ENCODE peak calls at places on chromosomes 16 and 17, in ten cellular contexts. One of them, this sample, is unnamed. For H3K36me3, the result is how much of the 10 kb centered on the place peaks cover.

GRCh38 chr17:3724373-3725077 is 822 bp downstream of the HASPIN start:
- DNase-seq in heart left ventricle: no peak
- DNase-seq in brain microvascular endothelial cell: no peak
- DNase-seq in CD8-positive, alpha-beta T cell: no peak
- DNase-seq in esophagus muscularis mucosa: no peak
- DNase-seq in cardiac muscle cell: peak
- DNase-seq in heart right ventricle: no peak
- DNase-seq in PC-9: no peak
- DNase-seq in left ventricle myocardium inferior: no peak
- DNase-seq in mucosa of descending colon: no peak
- DNase-seq in this sample: peak

GRCh38 chr17:41026668-41027471 is at the start of gene KRTAP1-5:
- DNase-seq in heart left ventricle: peak
- DNase-seq in brain microvascular endothelial cell: peak
- DNase-seq in CD8-positive, alpha-beta T cell: no peak
- DNase-seq in esophagus muscularis mucosa: no peak
- DNase-seq in cardiac muscle cell: no peak
- DNase-seq in heart right ventricle: no peak
- DNase-seq in PC-9: no peak
- DNase-seq in left ventricle myocardium inferior: no peak
- DNase-seq in mucosa of descending colon: no peak
- DNase-seq in this sample: no peak

GRCh38 chr16:88459366-88460055 is 6.4 kb downstream of the ZFPM1 start:
- DNase-seq in heart left ventricle: no peak
- DNase-seq in brain microvascular endothelial cell: no peak
- DNase-seq in CD8-positive, alpha-beta T cell: no peak
- DNase-seq in esophagus muscularis mucosa: no peak
- DNase-seq in cardiac muscle cell: no peak
- DNase-seq in heart right ventricle: no peak
- DNase-seq in PC-9: no peak
- DNase-seq in left ventricle myocardium inferior: no peak
- DNase-seq in mucosa of descending colon: no peak
- DNase-seq in this sample: no peak

GRCh38 chr16:14331020-14331419 is 259.9 kb downstream of the MRTFB start:
- DNase-seq in heart left ventricle: no peak
- DNase-seq in brain microvascular endothelial cell: no peak
- DNase-seq in CD8-positive, alpha-beta T cell: no peak
- DNase-seq in esophagus muscularis mucosa: no peak
- DNase-seq in cardiac muscle cell: no peak
- DNase-seq in heart right ventricle: no peak
- DNase-seq in PC-9: no peak
- DNase-seq in left ventricle myocardium inferior: no peak
- DNase-seq in mucosa of descending colon: no peak
- DNase-seq in this sample: no peak

GRCh38 chr16:88289549-88290344 is 93.0 kb upstream of the ZNF469 start:
- DNase-seq in heart left ventricle: no peak
- DNase-seq in brain microvascular endothelial cell: no peak
- DNase-seq in CD8-positive, alpha-beta T cell: no peak
- DNase-seq in esophagus muscularis mucosa: no peak
- DNase-seq in cardiac muscle cell: no peak
- DNase-seq in heart right ventricle: no peak
- DNase-seq in PC-9: no peak
- DNase-seq in left ventricle myocardium inferior: peak
- DNase-seq in mucosa of descending colon: no peak
- DNase-seq in this sample: no peak

GRCh38 chr16:3076577-3076976 is 11.1 kb downstream of the IL32 start:
- DNase-seq in heart left ventricle: no peak
- DNase-seq in brain microvascular endothelial cell: no peak
- DNase-seq in CD8-positive, alpha-beta T cell: no peak
- DNase-seq in esophagus muscularis mucosa: no peak
- DNase-seq in cardiac muscle cell: no peak
- DNase-seq in heart right ventricle: no peak
- DNase-seq in PC-9: no peak
- DNase-seq in left ventricle myocardium inferior: no peak
- DNase-seq in mucosa of descending colon: no peak
- DNase-seq in this sample: no peak

GRCh38 chr17:2710075-2710803 is 1.3 kb downstream of the CLUH start:
- DNase-seq in heart left ventricle: no peak
- DNase-seq in brain microvascular endothelial cell: no peak
- DNase-seq in CD8-positive, alpha-beta T cell: no peak
- DNase-seq in esophagus muscularis mucosa: no peak
- DNase-seq in cardiac muscle cell: no peak
- DNase-seq in heart right ventricle: no peak
- DNase-seq in PC-9: no peak
- DNase-seq in left ventricle myocardium inferior: no peak
- DNase-seq in mucosa of descending colon: no peak
- DNase-seq in this sample: peak

GRCh38 chr17:77887110-77887463 is 71.4 kb upstream of the TNRC6C start:
- DNase-seq in heart left ventricle: no peak
- DNase-seq in brain microvascular endothelial cell: no peak
- DNase-seq in CD8-positive, alpha-beta T cell: no peak
- DNase-seq in esophagus muscularis mucosa: no peak
- DNase-seq in cardiac muscle cell: no peak
- DNase-seq in heart right ventricle: no peak
- DNase-seq in PC-9: no peak
- DNase-seq in left ventricle myocardium inferior: no peak
- DNase-seq in mucosa of descending colon: no peak
- DNase-seq in this sample: no peak

GRCh38 chr17:13510062-13510461 is 91.7 kb downstream of the HS3ST3A1 start:
- DNase-seq in heart left ventricle: no peak
- DNase-seq in brain microvascular endothelial cell: no peak
- DNase-seq in CD8-positive, alpha-beta T cell: no peak
- DNase-seq in esophagus muscularis mucosa: no peak
- DNase-seq in cardiac muscle cell: peak
- DNase-seq in heart right ventricle: no peak
- DNase-seq in PC-9: no peak
- DNase-seq in left ventricle myocardium inferior: no peak
- DNase-seq in mucosa of descending colon: no peak
- DNase-seq in this sample: no peak

DNA sequence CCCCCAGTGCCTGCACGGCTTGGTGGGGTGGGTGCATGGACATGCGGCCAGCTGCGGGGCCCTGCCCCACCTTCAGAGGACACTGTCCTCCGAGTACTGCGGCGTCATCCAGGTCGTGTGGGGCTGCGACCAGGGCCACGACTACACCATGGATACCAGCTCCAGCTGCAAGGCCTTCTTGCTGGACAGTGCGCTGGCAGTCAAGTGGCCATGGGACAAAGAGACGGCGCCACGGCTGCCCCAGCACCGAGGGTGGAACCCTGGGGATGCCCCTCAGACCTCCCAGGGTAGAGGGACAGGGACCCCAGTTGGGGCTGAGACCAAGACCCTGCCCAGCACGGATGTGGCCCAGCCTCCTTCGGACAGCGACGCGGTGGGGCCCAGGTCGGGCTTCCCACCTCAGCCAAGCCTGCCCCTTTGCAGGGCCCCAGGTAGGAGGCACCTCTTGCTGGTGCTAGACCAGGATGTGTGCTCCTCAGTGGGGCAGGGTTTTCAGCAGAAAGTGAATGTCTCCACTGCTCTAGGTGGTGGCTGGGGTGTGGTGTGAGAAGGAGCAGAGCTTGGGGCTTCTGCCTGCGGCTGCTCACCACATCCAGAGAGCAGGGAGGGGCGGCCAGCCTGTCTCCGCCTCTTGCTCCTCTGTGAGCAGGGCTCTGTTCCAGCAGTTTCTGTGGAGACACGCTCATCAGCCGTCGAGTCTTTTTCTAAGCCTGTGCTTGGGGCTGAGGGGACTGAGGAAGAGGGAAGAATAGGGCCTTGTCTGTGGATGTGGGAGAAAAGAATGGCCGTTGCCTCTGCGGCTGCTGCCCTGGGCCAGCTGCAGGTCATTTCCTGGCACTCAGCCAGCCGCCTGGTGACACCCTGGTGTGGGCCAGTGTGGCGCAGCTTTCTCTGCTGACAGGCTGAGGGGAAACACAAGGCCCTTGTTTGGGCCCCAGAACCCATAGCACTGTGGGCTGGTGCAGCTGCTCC is 2.2 kb downstream of the ZNF276 start:
- DNase-seq in heart left ventricle: no peak
- DNase-seq in brain microvascular endothelial cell: no peak
- DNase-seq in CD8-positive, alpha-beta T cell: peak
- DNase-seq in esophagus muscularis mucosa: no peak
- DNase-seq in cardiac muscle cell: no peak
- DNase-seq in heart right ventricle: peak
- DNase-seq in PC-9: no peak
- DNase-seq in left ventricle myocardium inferior: peak
- DNase-seq in mucosa of descending colon: peak
- DNase-seq in this sample: no peak
- TF ChIP-seq CTCF in heart left ventricle: no peak
- TF ChIP-seq CTCF in brain microvascular endothelial cell: no peak
- TF ChIP-seq CTCF in CD8-positive, alpha-beta T cell: no peak
- TF ChIP-seq CTCF in esophagus muscularis mucosa: no peak
- TF ChIP-seq CTCF in cardiac muscle cell: no peak
- TF ChIP-seq CTCF in heart right ventricle: no peak
- TF ChIP-seq CTCF in PC-9: no peak
- TF ChIP-seq CTCF in left ventricle myocardium inferior: no peak
- TF ChIP-seq CTCF in mucosa of descending colon: no peak
- TF ChIP-seq CTCF in this sample: no peak

DNA sequence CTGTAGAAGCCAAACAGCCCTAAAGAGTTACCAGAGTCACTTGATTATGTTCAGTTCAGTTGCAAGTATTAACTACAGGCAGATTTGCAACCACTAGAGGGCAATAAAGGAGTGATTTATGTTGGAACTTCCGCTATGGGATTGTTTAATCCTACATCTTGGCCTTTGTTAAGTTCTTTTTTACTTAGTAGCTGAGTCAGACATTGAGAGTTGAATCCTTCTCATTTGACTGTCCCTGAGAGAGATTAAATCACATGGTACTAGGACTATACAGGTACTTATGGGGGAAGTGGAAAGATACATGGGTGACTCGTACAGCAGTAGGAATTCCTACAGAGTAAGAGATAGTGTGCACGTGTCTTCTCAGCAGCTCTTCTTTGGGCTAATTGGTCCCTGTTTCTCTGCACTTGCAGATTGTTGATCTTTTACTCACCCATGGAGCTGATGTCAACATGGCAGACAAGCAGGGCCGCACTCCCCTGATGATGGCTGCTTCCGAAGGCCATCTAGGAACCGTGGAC is 40.3 kb downstream of the CYB561 start:
- DNase-seq in heart left ventricle: no peak
- DNase-seq in brain microvascular endothelial cell: peak
- DNase-seq in CD8-positive, alpha-beta T cell: no peak
- DNase-seq in esophagus muscularis mucosa: no peak
- DNase-seq in cardiac muscle cell: peak
- DNase-seq in heart right ventricle: no peak
- DNase-seq in PC-9: no peak
- DNase-seq in left ventricle myocardium inferior: no peak
- DNase-seq in mucosa of descending colon: peak
- DNase-seq in this sample: no peak
- H3K36me3 ChIP-seq in heart left ventricle: under half
- H3K36me3 ChIP-seq in brain microvascular endothelial cell: under half
- H3K36me3 ChIP-seq in CD8-positive, alpha-beta T cell: under half
- H3K36me3 ChIP-seq in esophagus muscularis mucosa: under half
- H3K36me3 ChIP-seq in cardiac muscle cell: half or more
- H3K36me3 ChIP-seq in heart right ventricle: under half
- H3K36me3 ChIP-seq in PC-9: half or more
- H3K36me3 ChIP-seq in left ventricle myocardium inferior: under half
- H3K36me3 ChIP-seq in mucosa of descending colon: under half
- H3K36me3 ChIP-seq in this sample: under half

GRCh38 chr16:23505942-23506605 is 4.2 kb downstream of the GGA2 start:
- DNase-seq in heart left ventricle: no peak
- DNase-seq in brain microvascular endothelial cell: peak
- DNase-seq in CD8-positive, alpha-beta T cell: no peak
- DNase-seq in esophagus muscularis mucosa: no peak
- DNase-seq in cardiac muscle cell: no peak
- DNase-seq in heart right ventricle: no peak
- DNase-seq in PC-9: no peak
- DNase-seq in left ventricle myocardium inferior: no peak
- DNase-seq in mucosa of descending colon: no peak
- DNase-seq in this sample: no peak
- TF ChIP-seq CTCF in heart left ventricle: no peak
- TF ChIP-seq CTCF in brain microvascular endothelial cell: peak
- TF ChIP-seq CTCF in CD8-positive, alpha-beta T cell: no peak
- TF ChIP-seq CTCF in esophagus muscularis mucosa: no peak
- TF ChIP-seq CTCF in cardiac muscle cell: peak
- TF ChIP-seq CTCF in heart right ventricle: no peak
- TF ChIP-seq CTCF in PC-9: no peak
- TF ChIP-seq CTCF in left ventricle myocardium inferior: no peak
- TF ChIP-seq CTCF in mucosa of descending colon: no peak
- TF ChIP-seq CTCF in this sample: no peak

DNA sequence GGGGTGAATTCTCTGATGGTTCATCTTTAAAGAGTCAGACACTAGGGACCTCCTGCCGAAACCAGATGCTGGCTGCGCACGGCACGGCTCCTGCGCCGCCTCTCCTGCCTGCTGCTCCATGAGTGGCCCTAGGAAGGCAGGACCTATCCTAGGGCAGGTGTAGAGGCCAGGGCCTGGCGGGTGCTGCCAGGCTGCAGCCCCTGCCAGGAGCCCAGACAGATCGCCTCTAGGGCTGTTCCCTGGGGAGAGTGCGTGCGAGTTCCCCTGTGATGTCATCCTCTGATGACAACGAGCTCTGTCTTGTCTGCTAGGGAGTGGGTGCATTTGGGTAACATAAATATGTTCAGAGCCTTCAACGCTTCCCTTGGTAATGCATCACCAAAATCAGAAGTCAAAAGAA is 23.9 kb downstream of the SLC38A10 start:
- DNase-seq in heart left ventricle: peak
- DNase-seq in brain microvascular endothelial cell: no peak
- DNase-seq in CD8-positive, alpha-beta T cell: no peak
- DNase-seq in esophagus muscularis mucosa: no peak
- DNase-seq in cardiac muscle cell: no peak
- DNase-seq in heart right ventricle: no peak
- DNase-seq in PC-9: no peak
- DNase-seq in left ventricle myocardium inferior: no peak
- DNase-seq in mucosa of descending colon: no peak
- DNase-seq in this sample: no peak
- H3K36me3 ChIP-seq in heart left ventricle: half or more
- H3K36me3 ChIP-seq in brain microvascular endothelial cell: under half
- H3K36me3 ChIP-seq in CD8-positive, alpha-beta T cell: under half
- H3K36me3 ChIP-seq in esophagus muscularis mucosa: half or more
- H3K36me3 ChIP-seq in cardiac muscle cell: under half
- H3K36me3 ChIP-seq in heart right ventricle: half or more
- H3K36me3 ChIP-seq in PC-9: under half
- H3K36me3 ChIP-seq in left ventricle myocardium inferior: half or more
- H3K36me3 ChIP-seq in mucosa of descending colon: under half
- H3K36me3 ChIP-seq in this sample: half or more

GRCh38 chr16:58494981-58495860 is 4.7 kb upstream of the NDRG4 start:
- DNase-seq in heart left ventricle: no peak
- DNase-seq in brain microvascular endothelial cell: peak
- DNase-seq in CD8-positive, alpha-beta T cell: no peak
- DNase-seq in esophagus muscularis mucosa: no peak
- DNase-seq in cardiac muscle cell: peak
- DNase-seq in heart right ventricle: peak
- DNase-seq in PC-9: peak
- DNase-seq in left ventricle myocardium inferior: peak
- DNase-seq in mucosa of descending colon: peak
- DNase-seq in this sample: peak
- TF ChIP-seq CTCF in heart left ventricle: peak
- TF ChIP-seq CTCF in brain microvascular endothelial cell: peak
- TF ChIP-seq CTCF in CD8-positive, alpha-beta T cell: no peak
- TF ChIP-seq CTCF in esophagus muscularis mucosa: peak
- TF ChIP-seq CTCF in cardiac muscle cell: peak
- TF ChIP-seq CTCF in heart right ventricle: peak
- TF ChIP-seq CTCF in PC-9: peak
- TF ChIP-seq CTCF in left ventricle myocardium inferior: peak
- TF ChIP-seq CTCF in mucosa of descending colon: no peak
- TF ChIP-seq CTCF in this sample: no peak

This sample was measured in upper lobe of right lung.